ENCODE peak calls at places on chromosomes 6 and 20, in eight cellular contexts. A is cardiac fibroblast; J is left lung; F is CD4-positive, alpha-beta T cell; S is bronchial epithelial cell; U is BE2C; B is upper lobe of right lung; R is esophagus squamous epithelium. N is an unnamed sample.

GRCh38 chr20:16761305-16761829 is 13.2 kb downstream of the OTOR start:
- DNase-seq in A (peak; percentile 82), J (no peak), F (peak; percentile 35), S (peak; percentile 66), U (peak; percentile 51), B (no peak), R (no peak), N (peak; percentile 52)

GRCh38 chr6:117188627-117189201 is 76.6 kb upstream of the VGLL2 start:
- DNase-seq in A (no peak), J (no peak), F (no peak), S (peak; percentile 21), U (no peak), B (no peak), R (no peak), N (no peak)

GRCh38 chr6:11648436-11648775 is 110.9 kb downstream of the TMEM170B start:
- DNase-seq in A (no peak), J (no peak), F (no peak), S (no peak), U (no peak), B (no peak), R (no peak), N (no peak)

GRCh38 chr6:44855562-44856494 is 468.3 kb downstream of the CDC5L start:
- DNase-seq in A (peak; percentile 82), J (no peak), F (no peak), S (peak; percentile 13), U (no peak), B (no peak), R (no peak), N (no peak)

GRCh38 chr6:112780498-112781096 is 433.5 kb downstream of the RFPL4B start:
- DNase-seq in A (peak; percentile 90), J (peak; percentile 45), F (no peak), S (peak; percentile 65), U (peak; percentile 77), B (no peak), R (no peak), N (peak; percentile 87)

GRCh38 chr6:72524011-72524645 is 97.7 kb upstream of the KCNQ5 start:
- DNase-seq in A (no peak), J (no peak), F (no peak), S (peak; percentile 58), U (no peak), B (no peak), R (no peak), N (no peak)

GRCh38 chr20:17887331-17888030 is 81.1 kb downstream of the SNX5 start:
- DNase-seq in A (no peak), J (peak; percentile 25), F (no peak), S (no peak), U (no peak), B (no peak), R (no peak), N (no peak)

GRCh38 chr6:36592221-36592655 is 1.9 kb upstream of the SRSF3 start:
- DNase-seq in A (no peak), J (no peak), F (no peak), S (no peak), U (no peak), B (no peak), R (no peak), N (no peak)

GRCh38 chr6:34161857-34162515 is 16.1 kb upstream of the GRM4 start:
- DNase-seq in A (no peak), J (no peak), F (no peak), S (no peak), U (no peak), B (peak; percentile 52), R (no peak), N (no peak)

GRCh38 chr6:109580519-109580918 is 97.5 kb upstream of the ZBTB24 start:
- DNase-seq in A (peak; percentile 38), J (no peak), F (no peak), S (peak; percentile 44), U (no peak), B (no peak), R (no peak), N (peak; percentile 4)

GRCh38 chr6:153016846-153017245 is 14.3 kb upstream of the MTRF1L start:
- DNase-seq in A (no peak), J (no peak), F (no peak), S (no peak), U (no peak), B (no peak), R (no peak), N (no peak)

GRCh38 chr20:44597516-44597915 is 15.1 kb downstream of the PKIG start:
- DNase-seq in A (no peak), J (no peak), F (no peak), S (no peak), U (no peak), B (no peak), R (no peak), N (no peak)

GRCh38 chr20:44600301-44600700 is 17.9 kb downstream of the PKIG start:
- DNase-seq in A (no peak), J (no peak), F (no peak), S (no peak), U (no peak), B (no peak), R (no peak), N (no peak)

GRCh38 chr20:44597930-44598329 is 15.6 kb downstream of the PKIG start:
- DNase-seq in A (no peak), J (no peak), F (no peak), S (no peak), U (no peak), B (no peak), R (no peak), N (no peak)

GRCh38 chr20:44599715-44600114 is 17.3 kb downstream of the PKIG start:
- DNase-seq in A (no peak), J (no peak), F (no peak), S (no peak), U (no peak), B (no peak), R (no peak), N (no peak)

DNA sequence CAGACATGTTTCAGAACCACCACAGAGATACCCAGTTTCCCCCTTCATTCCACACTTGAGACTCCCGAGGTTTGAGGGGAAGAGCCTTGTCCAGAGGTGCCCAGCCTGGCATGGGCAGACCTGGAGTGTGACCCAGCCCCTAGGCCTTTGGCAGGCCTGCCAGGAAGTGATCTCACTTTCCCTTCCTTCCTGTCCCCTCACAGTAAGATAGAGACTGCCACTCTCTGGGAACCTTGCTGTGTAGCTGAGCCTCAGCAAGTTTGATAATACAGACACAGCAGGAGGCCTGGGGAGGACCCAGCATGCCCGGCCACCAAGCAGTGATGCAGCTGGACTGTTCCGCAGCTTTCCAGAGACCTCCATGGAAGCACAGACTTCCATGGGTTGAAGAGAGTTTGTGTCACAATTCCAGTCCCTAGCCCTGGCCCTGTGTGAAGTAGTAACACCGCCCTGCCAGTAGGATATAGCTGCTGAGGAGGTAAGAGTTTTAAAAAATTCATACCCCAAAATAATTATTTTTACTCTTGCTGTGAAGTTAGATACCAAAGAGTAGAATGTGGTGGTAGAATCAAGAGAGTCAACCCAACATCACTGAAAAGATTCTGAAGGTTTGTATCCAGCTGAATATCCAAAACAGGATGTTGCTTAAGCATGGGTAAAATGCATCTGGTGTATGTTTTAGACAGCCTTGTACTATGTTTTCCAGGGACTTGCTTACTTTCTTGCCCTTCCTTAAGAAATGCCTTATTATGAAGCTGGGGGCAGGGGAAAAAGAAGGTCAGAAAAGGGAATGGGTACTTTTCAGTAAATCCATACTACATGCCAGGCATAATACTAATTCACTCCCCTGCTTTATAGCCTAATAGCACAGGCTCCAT is 16.3 kb downstream of the PKIG start:
- DNase-seq in A (peak; percentile 67), J (no peak), F (no peak), S (no peak), U (no peak), B (no peak), R (no peak), N (no peak)
- TF ChIP-seq CTCF in A (peak; percentile 21), J (no peak), F (no peak), S (peak; percentile 1), U (peak; percentile 7), B (peak; percentile 8), R (peak; percentile 18), N (peak; percentile 33)

GRCh38 chr6:33069021-33069738 is 4.3 kb downstream of the HLA-DPA1 start:
- DNase-seq in A (no peak), J (no peak), F (no peak), S (no peak), U (no peak), B (no peak), R (no peak), N (no peak)
- TF ChIP-seq CTCF in A (no peak), J (no peak), F (no peak), S (no peak), U (no peak), B (no peak), R (no peak), N (no peak)

DNA sequence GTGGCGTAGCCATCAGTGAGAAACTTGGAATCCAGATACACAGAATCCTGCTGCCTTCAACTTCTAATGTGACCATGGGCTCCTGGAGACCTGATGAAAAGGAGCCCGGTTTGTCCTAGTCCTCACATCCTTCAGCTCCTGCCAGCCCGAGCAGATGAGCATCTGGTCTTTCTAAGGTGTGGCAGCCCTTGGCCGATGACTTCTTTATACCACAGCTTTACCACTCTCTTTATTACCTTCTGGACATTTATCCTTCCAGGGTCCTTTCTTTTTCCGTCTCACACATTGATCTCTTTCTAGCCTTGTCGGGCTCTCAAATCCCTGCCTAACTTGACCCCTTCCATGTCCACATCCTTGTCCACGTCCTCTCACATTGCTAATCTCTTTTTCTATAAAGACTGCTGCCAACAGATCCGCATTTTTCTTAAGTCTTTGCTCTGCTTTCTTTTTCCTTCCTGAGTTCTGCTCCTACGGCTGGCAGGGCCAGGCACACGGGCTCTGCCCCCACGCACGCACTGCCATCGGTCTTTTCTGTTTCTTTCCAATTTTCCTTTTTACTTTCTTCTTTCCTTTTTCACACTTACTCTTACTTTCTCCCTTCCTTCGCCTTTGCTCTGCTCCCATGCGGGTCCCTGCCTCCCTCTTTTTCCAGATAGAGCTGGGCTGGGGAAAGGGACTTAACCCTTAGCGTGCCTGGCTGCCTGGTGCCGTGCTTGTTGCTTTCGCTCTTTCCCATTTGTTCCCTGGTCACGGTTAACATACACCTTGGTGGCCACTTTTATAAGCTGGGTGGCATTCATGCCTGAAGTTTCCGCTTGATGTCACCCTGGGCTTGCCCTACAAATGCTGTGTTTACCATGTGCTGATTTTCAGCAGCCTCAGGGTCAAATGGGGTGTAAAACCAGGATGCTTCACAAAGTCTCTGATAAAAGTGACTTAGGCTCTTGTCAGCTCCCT is 9.4 kb upstream of the GMPR start:
- DNase-seq in A (peak; percentile 32), J (no peak), F (no peak), S (no peak), U (no peak), B (no peak), R (no peak), N (no peak)
- TF ChIP-seq CTCF in A (no peak), J (no peak), F (no peak), S (no peak), U (peak; percentile 33), B (no peak), R (no peak), N (no peak)

DNA sequence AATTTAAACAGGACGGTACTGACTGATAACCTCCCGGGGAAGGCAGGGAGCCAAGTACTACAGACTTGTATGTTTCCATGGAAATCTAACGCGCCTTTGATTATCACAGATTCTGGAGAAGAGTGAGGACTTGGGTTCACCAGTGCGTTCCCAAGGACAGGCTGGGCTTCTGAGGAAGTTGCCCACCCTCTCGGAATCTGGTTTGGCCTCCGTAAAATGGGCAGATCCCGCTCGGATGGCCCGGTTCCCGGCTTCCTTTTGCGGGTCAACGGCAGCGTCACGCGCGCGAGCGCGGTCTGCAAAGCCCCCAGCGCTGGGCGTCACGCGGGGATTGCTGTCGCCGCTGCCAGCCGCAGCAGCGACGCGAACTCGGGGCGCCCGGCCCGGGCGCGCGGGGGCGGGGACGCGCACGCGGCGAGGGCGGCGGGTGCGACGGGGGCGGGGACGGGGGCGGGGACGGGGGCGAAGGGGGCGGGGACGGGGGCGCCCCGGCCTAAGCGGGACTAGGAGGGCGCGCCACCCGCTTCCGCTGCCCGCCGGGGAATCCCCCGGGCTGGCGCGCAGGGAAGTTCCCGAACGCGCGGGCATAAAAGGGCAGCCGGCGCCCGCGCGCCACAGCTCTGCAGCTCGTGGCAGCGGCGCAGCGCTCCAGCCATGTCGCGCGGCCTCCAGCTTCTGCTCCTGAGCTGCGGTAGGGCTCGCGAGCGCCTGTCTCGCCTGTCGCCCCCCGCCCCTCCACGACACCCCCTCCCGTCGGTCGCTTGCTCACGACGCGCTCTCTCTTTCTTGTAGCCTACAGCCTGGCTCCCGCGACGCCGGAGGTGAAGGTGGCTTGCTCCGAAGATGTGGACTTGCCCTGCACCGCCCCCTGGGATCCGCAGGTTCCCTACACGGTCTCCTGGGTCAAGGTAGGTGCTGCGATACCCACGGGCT is at the start of gene CD83:
- DNase-seq in A (peak; percentile 25), J (peak; percentile 78), F (peak; percentile 82), S (no peak), U (peak; percentile 41), B (peak; percentile 91), R (no peak), N (peak; percentile 53)
- TF ChIP-seq CTCF in A (no peak), J (no peak), F (no peak), S (peak; percentile 30), U (peak; percentile 5), B (no peak), R (no peak), N (no peak)